ENCODE peak calls at places on chromosome 1, in four cellular contexts. B is GM12878, M is SK-N-SH, G is H1. T is an unnamed sample.

GRCh38 chr1:155075535-155075934 is 3.1 kb upstream of the EFNA3 start:
- DNase-seq in G (no peak), M (no peak), B (no peak), T (no peak)

GRCh38 chr1:107181253-107181977 is 40.6 kb downstream of the NTNG1 start:
- DNase-seq in G (no peak), M (no peak), B (no peak), T (no peak)

GRCh38 chr1:5949074-5949760 is 43.0 kb downstream of the NPHP4 start:
- DNase-seq in G (no peak), B (no peak), M (peak), T (peak)

GRCh38 chr1:91569411-91570104 is 68.9 kb downstream of the CDC7 start:
- DNase-seq in M (no peak), B (no peak), G (no peak), T (no peak)

GRCh38 chr1:205961405-205961804 is 18.1 kb upstream of the SLC26A9 start:
- DNase-seq in M (no peak), G (no peak), B (no peak), T (no peak)

GRCh38 chr1:180235077-180235501 is 5.0 kb downstream of the LHX4 start:
- DNase-seq in B (no peak), G (no peak), M (no peak), T (no peak)

GRCh38 chr1:23651069-23651808 is 40.4 kb upstream of the RPL11 start:
- DNase-seq in G (no peak), M (peak), B (no peak), T (peak)

GRCh38 chr1:65470766-65471165 is 50.3 kb downstream of the LEPR start:
- DNase-seq in G (no peak), M (no peak), B (no peak), T (no peak)

GRCh38 chr1:27108588-27108987 is 46.3 kb downstream of the SLC9A1 start:
- DNase-seq in M (no peak), G (no peak), B (no peak), T (no peak)

DNA sequence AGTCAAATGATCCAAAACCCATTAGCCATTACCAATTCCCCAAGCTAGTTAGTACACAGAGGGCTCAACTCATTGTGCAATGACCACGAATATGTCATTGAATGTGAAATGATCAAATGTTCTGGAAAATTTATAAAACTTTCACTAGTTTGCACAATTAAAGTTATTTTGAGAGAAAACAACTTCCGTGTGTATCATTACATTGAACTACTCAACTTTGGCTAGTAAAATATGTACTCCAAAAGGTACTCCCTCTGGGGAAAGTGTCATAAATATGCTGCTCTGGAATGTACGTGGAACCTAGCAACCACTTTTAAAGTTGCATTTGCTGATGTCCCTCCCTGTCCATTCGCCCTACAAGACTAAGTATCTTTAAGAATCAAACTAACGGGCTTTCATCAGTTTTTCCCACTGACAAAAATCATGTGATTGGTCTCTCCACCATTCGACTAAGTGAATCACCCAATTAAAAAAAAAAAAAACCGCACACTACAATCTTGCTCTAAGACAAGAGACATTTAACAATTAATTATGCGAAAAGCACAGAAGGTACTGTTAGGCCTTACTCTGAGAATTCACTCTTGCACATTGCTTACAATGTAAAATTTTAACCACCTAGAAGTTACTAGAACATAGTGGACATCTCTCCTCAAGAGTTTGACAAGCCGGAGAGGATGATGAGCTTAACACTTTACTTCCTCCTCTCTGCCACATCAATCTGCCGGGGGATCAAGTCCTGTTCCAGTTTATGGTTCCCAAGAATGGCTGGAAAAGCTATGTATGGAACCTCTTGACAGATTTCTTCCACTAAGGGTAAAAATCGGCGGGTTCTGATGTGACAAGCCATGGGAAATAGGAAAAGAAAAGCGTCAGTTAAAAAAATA is 1.1 kb downstream of the ACBD3 start:
- DNase-seq in G (no peak), M (no peak), B (no peak), T (no peak)
- TF ChIP-seq NRF1 in G (no peak), M (no peak), B (no peak), T (no peak)

GRCh38 chr1:39733161-39733560 is 5.5 kb upstream of the PPIE start:
- DNase-seq in B (no peak), M (no peak), G (no peak), T (no peak)
- TF ChIP-seq NRF1 in B (no peak), M (no peak), G (no peak), T (no peak)

DNA sequence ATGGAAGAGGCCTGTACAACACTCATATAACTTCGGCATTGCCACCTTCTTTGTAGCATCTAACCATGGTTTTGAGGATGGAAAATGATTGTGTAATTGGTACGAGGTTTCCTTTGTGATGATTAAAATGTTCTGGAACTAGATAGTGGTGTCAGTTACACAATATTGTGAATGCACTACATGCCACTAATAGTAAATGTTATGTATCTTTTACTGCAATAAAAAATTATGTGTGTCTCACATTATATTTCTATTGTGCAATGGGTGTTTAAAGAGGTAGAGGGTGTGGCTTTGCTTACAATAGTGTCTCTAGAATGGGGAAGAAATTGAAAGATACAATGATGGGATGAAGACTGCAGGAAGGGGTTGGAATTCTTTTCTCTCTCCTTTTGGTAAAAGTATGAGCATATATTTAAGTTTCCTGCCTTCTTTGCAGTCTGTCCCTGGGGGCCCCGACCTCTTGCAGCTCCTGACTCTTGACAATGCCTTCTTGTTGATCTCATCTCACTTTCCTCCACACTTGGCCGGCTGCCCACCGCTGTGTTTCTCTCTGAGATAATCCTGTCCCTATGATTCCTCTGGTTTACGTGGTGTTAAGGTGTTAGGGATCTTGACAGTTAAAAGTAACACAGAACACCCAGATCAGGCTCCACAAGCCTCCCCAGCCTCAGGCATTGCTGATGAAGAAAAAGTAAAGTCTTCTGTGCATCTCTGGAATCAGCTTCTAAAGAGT is 39.3 kb downstream of the MTARC1 start:
- DNase-seq in B (no peak), M (no peak), G (no peak), T (peak)
- TF ChIP-seq NRF1 in B (no peak), M (no peak), G (no peak), T (no peak)

DNA sequence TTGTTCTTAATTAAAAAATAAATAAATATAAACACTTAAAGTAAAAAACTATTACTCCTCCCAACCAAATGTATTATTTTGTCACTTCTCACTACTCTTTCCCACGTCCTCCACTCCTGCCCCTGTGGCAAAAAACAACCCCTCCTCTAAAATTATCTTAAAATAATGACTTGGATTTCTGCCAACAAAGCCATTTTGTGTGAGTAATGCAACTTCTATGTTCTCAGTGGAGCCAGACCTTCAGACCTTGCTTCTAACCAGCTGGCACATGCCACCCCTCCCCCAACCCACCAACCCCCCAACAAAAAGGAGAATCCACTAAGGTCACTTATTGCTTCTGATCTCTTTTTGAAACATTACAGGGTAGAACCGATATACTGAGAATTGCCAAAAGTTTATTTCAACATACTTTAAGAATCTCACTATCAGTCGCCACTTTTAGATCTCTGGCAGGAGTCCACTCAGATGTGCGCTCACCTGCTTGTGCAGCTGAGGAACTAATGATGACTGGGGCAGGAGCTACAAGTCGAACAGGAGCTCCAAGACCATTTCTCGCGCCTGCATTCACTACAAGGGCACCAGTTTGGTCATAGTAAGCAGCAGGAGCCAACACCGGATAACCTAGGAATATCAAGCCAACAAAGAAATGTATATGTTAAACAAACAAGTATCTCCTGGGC is 58.3 kb upstream of the SDC3 start:
- DNase-seq in B (no peak), M (peak), G (no peak), T (peak)
- TF ChIP-seq NRF1 in B (no peak), M (no peak), G (no peak), T (no peak)

GRCh38 chr1:18009061-18009728 is 98.4 kb upstream of the IGSF21 start:
- DNase-seq in B (no peak), G (no peak), M (no peak), T (no peak)
- TF ChIP-seq NRF1 in B (no peak), G (no peak), M (no peak), T (no peak)

DNA sequence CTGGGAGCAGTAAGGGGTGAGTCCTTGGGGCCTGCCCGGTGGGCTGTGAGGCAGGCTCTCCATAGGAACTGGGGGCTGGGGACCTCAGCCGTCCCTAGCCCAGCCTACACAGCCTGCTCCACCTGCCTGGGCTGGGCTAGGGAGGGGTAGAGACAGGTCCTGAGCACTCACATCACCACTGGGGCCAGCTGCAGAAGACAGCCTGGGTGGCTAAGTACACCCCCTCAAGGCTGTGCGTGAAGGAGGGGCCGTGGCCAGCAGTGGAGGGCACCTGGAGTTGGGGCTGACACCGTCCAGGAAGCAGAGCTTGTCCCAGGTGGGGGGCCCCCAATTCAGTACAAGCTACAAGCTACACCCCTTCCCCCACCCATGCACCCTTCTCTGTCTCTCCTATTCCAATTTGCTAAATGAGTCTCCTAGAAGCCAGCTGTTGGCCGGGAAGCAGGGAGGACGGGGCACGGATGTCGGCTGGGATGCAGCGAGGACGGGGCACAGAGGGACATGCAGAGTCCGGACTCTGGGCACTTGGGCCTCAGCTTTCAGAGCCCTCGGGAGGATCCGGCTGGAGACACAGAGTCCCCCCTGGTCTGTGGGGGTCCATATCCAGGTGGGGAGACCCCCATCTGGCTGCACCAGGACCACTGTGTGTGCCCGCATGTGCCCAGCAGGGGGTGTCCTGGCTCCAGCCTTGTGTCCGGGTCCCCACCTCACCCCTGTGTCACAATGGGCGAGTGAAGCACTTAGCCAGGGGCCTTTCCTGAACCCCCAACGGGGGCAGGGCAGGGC is 1.8 kb downstream of the ISG15 start:
- DNase-seq in B (no peak), M (peak), G (no peak), T (no peak)
- TF ChIP-seq NRF1 in B (no peak), M (no peak), G (no peak), T (no peak)

GRCh38 chr1:94862718-94863117 is 42.6 kb downstream of the SLC44A3 start:
- DNase-seq in B (no peak), M (no peak), G (no peak), T (no peak)

GRCh38 chr1:94864821-94865220 is 44.7 kb downstream of the SLC44A3 start:
- DNase-seq in B (no peak), G (no peak), M (no peak), T (no peak)

GRCh38 chr1:94863919-94864318 is 43.8 kb downstream of the SLC44A3 start:
- DNase-seq in B (no peak), M (no peak), G (no peak), T (no peak)

GRCh38 chr1:94865369-94865768 is 45.2 kb downstream of the SLC44A3 start:
- DNase-seq in G (no peak), B (no peak), M (no peak), T (no peak)

DNA sequence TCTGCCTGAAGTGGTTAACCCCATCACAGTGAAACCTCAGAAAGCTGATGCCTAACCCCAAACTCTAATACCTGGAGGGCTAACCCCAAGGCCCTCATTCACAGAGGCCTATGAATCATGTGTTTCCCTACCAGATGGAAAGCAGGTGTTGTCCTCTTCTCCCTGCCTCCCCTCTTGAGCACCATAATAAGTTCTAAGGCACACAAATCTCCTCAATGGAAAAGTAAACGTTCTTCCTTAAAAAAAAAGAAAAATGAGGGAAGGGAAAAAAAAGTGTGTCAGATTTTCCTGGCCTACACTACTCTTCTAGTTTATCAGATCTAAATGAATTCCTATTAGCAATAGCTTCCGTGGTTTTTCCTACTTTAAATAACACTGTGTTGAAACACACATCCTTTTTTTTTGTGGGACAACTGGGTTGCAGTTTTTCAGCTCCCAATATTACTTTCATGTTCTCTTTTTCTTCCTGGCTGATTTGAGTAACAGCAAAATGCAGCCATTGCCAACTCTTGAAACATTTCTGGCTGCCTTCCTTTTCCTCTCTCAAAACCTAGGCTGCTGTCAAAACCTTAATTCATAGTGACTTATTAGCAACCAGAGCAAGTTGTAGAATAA is 43.2 kb downstream of the SLC44A3 start:
- DNase-seq in G (no peak), B (no peak), M (no peak), T (no peak)
- TF ChIP-seq NRF1 in G (no peak), B (no peak), M (no peak), T (no peak)

GRCh38 chr1:170168263-170168662 is 22.5 kb downstream of the NTMT2 start:
- DNase-seq in B (no peak), M (no peak), G (no peak), T (no peak)

GRCh38 chr1:170162385-170163226 is 16.8 kb downstream of the NTMT2 start:
- DNase-seq in G (no peak), B (no peak), M (no peak), T (no peak)

GRCh38 chr1:170166518-170167180 is 20.9 kb downstream of the NTMT2 start:
- DNase-seq in M (no peak), G (no peak), B (no peak), T (no peak)

DNA sequence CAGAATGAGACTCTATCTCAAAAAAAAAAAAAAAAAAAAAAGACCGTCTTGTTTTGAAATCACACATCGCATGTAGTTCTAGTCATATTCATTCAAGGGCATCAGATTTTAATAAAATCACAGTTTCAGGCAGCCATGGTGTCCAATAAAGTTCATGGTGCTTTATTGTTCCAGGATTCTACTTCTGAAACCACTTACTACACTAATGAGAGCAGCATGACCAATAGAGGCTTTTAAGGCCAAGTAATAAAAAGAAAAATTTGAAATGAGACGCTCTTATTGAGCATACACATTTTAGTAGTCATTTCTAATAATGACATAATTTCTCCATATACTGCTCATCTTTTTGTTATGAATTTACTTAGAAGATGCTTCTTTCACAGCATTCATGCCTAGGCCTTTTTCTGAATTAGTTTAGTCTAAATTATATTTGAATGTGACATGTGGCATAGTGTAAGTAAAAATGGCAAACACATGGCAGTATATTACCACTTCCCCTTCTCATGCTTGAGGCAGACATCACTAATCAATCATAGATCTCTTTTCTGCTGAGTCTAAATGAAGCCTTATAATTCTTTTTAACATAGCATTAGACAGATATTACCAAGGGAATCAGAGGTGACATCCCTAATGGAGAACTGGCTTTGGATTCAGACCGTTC is 18.5 kb downstream of the NTMT2 start:
- DNase-seq in M (no peak), G (no peak), B (no peak), T (no peak)
- TF ChIP-seq NRF1 in M (no peak), G (no peak), B (no peak), T (no peak)

T was measured in K562.